ENCODE peak calls at places on chromosomes 1 and 21, in nine cellular contexts. X is A549, O is SK-N-SH, J is WTC11, K is K562, C is endothelial cell of umbilical vein, M is HepG2, Y is HCT116, V is NB4. A is an unnamed sample.
A peak's percentile ranks its signal among the peaks of the same experiment; 100 is the strongest.

GRCh38 chr1:212368073-212368484 is 46.6 kb downstream of the PACC1 start:
- DNase-seq in X (peak; percentile 54), O (peak; percentile 60), J (peak; percentile 59), K (peak; percentile 68), C (peak; percentile 68), M (peak; percentile 61), Y (peak; percentile 66), V (peak; percentile 78), A (peak; percentile 36)

GRCh38 chr21:42010507-42011493 is 640 bp upstream of the ZBTB21 start:
- DNase-seq in X (peak; percentile 7), O (peak; percentile 73), J (peak; percentile 38), K (peak; percentile 58), C (peak; percentile 21), M (peak; percentile 20), Y (no peak), V (peak; percentile 55), A (no peak)

GRCh38 chr1:34825455-34826081 is 32.8 kb downstream of the GJA4 start:
- DNase-seq in X (no peak), O (peak; percentile 86), J (no peak), K (no peak), C (peak; percentile 97), M (peak; percentile 84), Y (no peak), V (no peak), A (no peak)

GRCh38 chr1:36515315-36516138 is 32.8 kb upstream of the CSF3R start:
- DNase-seq in X (no peak), O (no peak), J (no peak), K (no peak), C (no peak), M (no peak), Y (no peak), V (no peak), A (no peak)

GRCh38 chr1:201739492-201740085 is 89.4 kb upstream of the IPO9 start:
- DNase-seq in X (no peak), O (peak; percentile 85), J (peak; percentile 76), K (no peak), C (peak; percentile 61), M (no peak), Y (peak; percentile 61), V (peak; percentile 28), A (no peak)

GRCh38 chr1:178537445-178538090 is 24.7 kb downstream of the TEX35 start:
- DNase-seq in X (no peak), O (no peak), J (no peak), K (no peak), C (no peak), M (peak; percentile 15), Y (peak; percentile 27), V (no peak), A (no peak)

GRCh38 chr1:46575300-46575699 is 23.9 kb upstream of the KNCN start:
- DNase-seq in X (no peak), O (no peak), J (no peak), K (no peak), C (no peak), M (no peak), Y (no peak), V (no peak), A (no peak)

GRCh38 chr1:16119504-16119903 is 36.4 kb downstream of the EPHA2 start:
- DNase-seq in X (no peak), O (peak; percentile 10), J (no peak), K (no peak), C (no peak), M (no peak), Y (no peak), V (no peak), A (no peak)

GRCh38 chr1:192225713-192226112 is 67.5 kb downstream of the RGS18 start:
- DNase-seq in X (no peak), O (no peak), J (no peak), K (no peak), C (peak; percentile 73), M (no peak), Y (no peak), V (peak; percentile 71), A (no peak)

GRCh38 chr1:152244576-152244975 is 20.6 kb upstream of the HRNR start:
- DNase-seq in X (no peak), O (no peak), J (no peak), K (no peak), C (no peak), M (no peak), Y (no peak), V (no peak), A (no peak)

GRCh38 chr1:33429332-33429731 is 1.6 kb downstream of the PHC2 start:
- DNase-seq in X (no peak), O (no peak), J (no peak), K (no peak), C (no peak), M (no peak), Y (no peak), V (no peak), A (no peak)

GRCh38 chr1:12587981-12588620 is 29.9 kb downstream of the DHRS3 start:
- DNase-seq in X (peak; percentile 38), O (no peak), J (no peak), K (no peak), C (no peak), M (peak; percentile 78), Y (no peak), V (no peak), A (no peak)

GRCh38 chr1:226945106-226945857 is 5.2 kb downstream of the COQ8A start:
- DNase-seq in X (no peak), O (no peak), J (no peak), K (no peak), C (no peak), M (peak; percentile 85), Y (no peak), V (no peak), A (no peak)

GRCh38 chr1:43598622-43599021 is 51.3 kb upstream of the KDM4A start:
- DNase-seq in X (no peak), O (no peak), J (no peak), K (no peak), C (no peak), M (no peak), Y (no peak), V (no peak), A (no peak)

GRCh38 chr1:66383602-66384001 is 150.4 kb upstream of the SGIP1 start:
- DNase-seq in X (no peak), O (no peak), J (no peak), K (no peak), C (no peak), M (no peak), Y (no peak), V (no peak), A (no peak)

GRCh38 chr1:219518168-219518905 is 94.6 kb downstream of the ZC3H11B start:
- DNase-seq in X (peak; percentile 13), O (peak; percentile 29), J (no peak), K (no peak), C (no peak), M (no peak), Y (no peak), V (no peak), A (no peak)
- TF ChIP-seq MAX in X (no peak), O (peak; percentile 68), J (no peak), K (no peak), C (no peak), M (no peak), Y (no peak), V (no peak), A (no peak)

GRCh38 chr1:30617161-30617560 is 106.2 kb downstream of the MATN1 start:
- DNase-seq in X (no peak), O (no peak), J (no peak), K (no peak), C (no peak), M (no peak), Y (no peak), V (no peak), A (no peak)
- TF ChIP-seq MAX in X (no peak), O (no peak), J (no peak), K (no peak), C (no peak), M (no peak), Y (no peak), V (no peak), A (no peak)

DNA sequence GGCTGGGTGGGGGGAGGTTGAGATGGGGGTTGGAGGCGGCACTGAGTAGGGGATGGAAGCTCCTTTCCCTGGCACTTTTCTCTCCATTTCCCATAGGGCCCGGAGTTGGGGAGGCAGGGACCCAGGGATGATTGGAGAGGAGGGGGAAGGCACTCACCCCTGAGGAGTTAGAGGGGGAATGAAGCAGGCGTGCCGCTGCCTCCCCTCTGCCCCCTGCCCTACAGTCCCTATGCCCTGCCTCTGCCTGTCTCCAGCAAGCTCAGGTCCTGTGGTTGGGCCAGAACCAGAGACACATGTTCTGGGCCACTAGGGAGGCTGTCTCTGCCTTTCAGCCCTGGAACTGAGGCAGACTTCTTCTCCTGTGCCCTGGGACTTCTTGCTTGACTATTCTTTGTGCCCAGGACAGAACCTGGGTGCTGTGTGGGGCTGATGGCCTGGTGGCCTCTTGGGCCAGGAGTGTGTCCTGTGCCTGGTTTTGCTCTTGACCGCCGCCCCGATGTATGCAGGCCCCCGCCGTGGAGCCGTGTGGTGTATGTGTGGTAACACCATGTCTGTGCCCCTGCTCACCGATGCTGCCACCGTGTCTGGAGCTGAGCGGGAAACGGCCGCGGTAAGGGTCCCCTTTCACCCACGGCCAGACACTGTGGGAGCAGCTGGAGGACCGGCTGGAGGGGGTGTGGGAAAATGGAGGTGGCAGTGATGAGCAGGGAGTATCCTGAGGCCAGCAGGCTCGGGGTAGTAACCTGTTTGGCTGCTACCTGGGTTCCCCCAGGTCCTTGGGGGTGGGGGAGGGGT is 1.4 kb downstream of the LYPLA2 start:
- DNase-seq in X (no peak), O (peak; percentile 44), J (no peak), K (no peak), C (no peak), M (no peak), Y (no peak), V (no peak), A (no peak)
- TF ChIP-seq MAX in X (no peak), O (no peak), J (no peak), K (no peak), C (no peak), M (no peak), Y (no peak), V (no peak), A (no peak)

GRCh38 chr1:40305451-40305850 is 11.6 kb downstream of the COL9A2 start:
- DNase-seq in X (no peak), O (no peak), J (peak; percentile 27), K (peak; percentile 55), C (no peak), M (no peak), Y (no peak), V (peak; percentile 34), A (no peak)
- TF ChIP-seq MAX in X (no peak), O (no peak), J (no peak), K (no peak), C (no peak), M (no peak), Y (no peak), V (no peak), A (no peak)

A was measured in GM12878.